ENCODE peak calls at places on chromosomes 2 and 18, in ten cellular contexts. K is body of pancreas; B is neural progenitor cell; Z is naive thymus-derived CD4-positive, alpha-beta T cell; J is left ventricle myocardium inferior; V is GM23338; C is cardiac muscle cell; X is Karpas-422; F is neuronal stem cell; G is H9. L is an unnamed sample. For H3K27me3, the result is how much of the 10 kb centered on the place peaks cover.

GRCh38 chr2:168239281-168239680 is 8.1 kb downstream of the STK39 start:
- DNase-seq in K (no peak), B (no peak), Z (no peak), J (no peak), V (no peak), C (no peak), X (no peak), F (no peak), G (no peak), L (no peak)

GRCh38 chr2:173017657-173018420 is 57.8 kb upstream of the MAP3K20 start:
- DNase-seq in K (no peak), B (no peak), Z (no peak), J (no peak), V (no peak), C (no peak), X (no peak), F (no peak), G (no peak), L (no peak)

GRCh38 chr2:20562540-20563225 is 88.2 kb downstream of the HS1BP3 start:
- DNase-seq in K (no peak), B (peak), Z (no peak), J (no peak), V (peak), C (no peak), X (peak), F (no peak), G (peak), L (no peak)

GRCh38 chr18:28086530-28087172 is 90.3 kb downstream of the CDH2 start:
- DNase-seq in K (peak), B (peak), Z (no peak), J (no peak), V (peak), C (peak), X (peak), F (peak), G (no peak), L (peak)

GRCh38 chr2:45287040-45287439 is 277.8 kb upstream of the SIX2 start:
- DNase-seq in K (no peak), B (no peak), Z (no peak), J (no peak), V (no peak), C (peak), X (no peak), F (no peak), G (no peak), L (no peak)

GRCh38 chr2:1744446-1745170 is at the start of gene PXDN:
- DNase-seq in K (no peak), B (peak), Z (no peak), J (peak), V (peak), C (peak), X (no peak), F (peak), G (peak), L (peak)

GRCh38 chr2:63856302-63856600 is 14.6 kb downstream of the UGP2 start:
- DNase-seq in K (no peak), B (no peak), Z (peak), J (no peak), V (no peak), C (no peak), X (no peak), F (no peak), G (no peak), L (no peak)

GRCh38 chr2:138823651-138824050 is 43.5 kb upstream of the NXPH2 start:
- DNase-seq in K (no peak), B (no peak), Z (no peak), J (no peak), V (peak), C (no peak), X (no peak), F (no peak), G (peak), L (no peak)

GRCh38 chr18:38709122-38709521 is 1143.5 kb upstream of the CELF4 start:
- DNase-seq in K (no peak), B (no peak), Z (no peak), J (no peak), V (no peak), C (no peak), X (no peak), F (no peak), G (no peak), L (no peak)

GRCh38 chr2:43576983-43577892 is 18.6 kb downstream of the THADA start:
- DNase-seq in K (peak), B (peak), Z (peak), J (no peak), V (peak), C (peak), X (peak), F (peak), G (no peak), L (peak)

GRCh38 chr2:201854841-201855240 is 48.5 kb downstream of the CDK15 start:
- DNase-seq in K (no peak), B (no peak), Z (no peak), J (no peak), V (no peak), C (no peak), X (no peak), F (no peak), G (no peak), L (no peak)

GRCh38 chr2:39568561-39569006 is 97.1 kb upstream of the TMEM178A start:
- DNase-seq in K (no peak), B (no peak), Z (no peak), J (no peak), V (no peak), C (peak), X (no peak), F (no peak), G (no peak), L (peak)

GRCh38 chr18:9890191-9890590 is 4.4 kb downstream of the TXNDC2 start:
- DNase-seq in K (no peak), B (no peak), Z (no peak), J (no peak), V (no peak), C (peak), X (no peak), F (no peak), G (no peak), L (no peak)

GRCh38 chr2:230929381-230930148 is 4.5 kb upstream of the GPR55 start:
- DNase-seq in K (no peak), B (no peak), Z (no peak), J (no peak), V (no peak), C (no peak), X (peak), F (no peak), G (peak), L (no peak)

GRCh38 chr2:23399674-23400261 is 14.8 kb downstream of the KLHL29 start:
- DNase-seq in K (no peak), B (no peak), Z (no peak), J (no peak), V (no peak), C (no peak), X (peak), F (no peak), G (no peak), L (no peak)

GRCh38 chr18:38940863-38941531 is 1375.4 kb upstream of the CELF4 start:
- DNase-seq in K (peak), B (no peak), Z (peak), J (no peak), V (peak), C (peak), X (peak), F (no peak), G (no peak), L (peak)

GRCh38 chr2:128623776-128624424 is 305.2 kb upstream of the HS6ST1 start:
- DNase-seq in K (peak), B (no peak), Z (no peak), J (no peak), V (no peak), C (peak), X (peak), F (no peak), G (no peak), L (peak)

GRCh38 chr18:76839395-76839794 is 17.0 kb downstream of the ZNF236 start:
- DNase-seq in K (no peak), B (no peak), Z (no peak), J (no peak), V (no peak), C (no peak), X (no peak), F (no peak), G (no peak), L (peak)

GRCh38 chr18:3566851-3567250 is 116.9 kb downstream of the TGIF1 start:
- DNase-seq in K (no peak), B (no peak), Z (no peak), J (no peak), V (no peak), C (no peak), X (no peak), F (no peak), G (no peak), L (no peak)

GRCh38 chr2:180707867-180708205 is 272.6 kb upstream of the UBE2E3 start:
- DNase-seq in K (peak), B (peak), Z (no peak), J (no peak), V (no peak), C (peak), X (no peak), F (peak), G (no peak), L (peak)

GRCh38 chr2:9630001-9630749 is 622 bp downstream of the YWHAQ start:
- DNase-seq in K (peak), B (peak), Z (peak), J (peak), V (peak), C (peak), X (peak), F (peak), G (peak), L (peak)

GRCh38 chr2:168189835-168190426 is 57.5 kb downstream of the STK39 start:
- DNase-seq in K (no peak), B (no peak), Z (no peak), J (no peak), V (no peak), C (peak), X (no peak), F (no peak), G (no peak), L (peak)

GRCh38 chr2:194003911-194004310 is 1653.1 kb upstream of the SLC39A10 start:
- DNase-seq in K (no peak), B (no peak), Z (no peak), J (no peak), V (no peak), C (no peak), X (no peak), F (no peak), G (no peak), L (no peak)

GRCh38 chr18:3426074-3426473 is 23.9 kb upstream of the TGIF1 start:
- DNase-seq in K (no peak), B (no peak), Z (no peak), J (no peak), V (no peak), C (no peak), X (no peak), F (no peak), G (no peak), L (no peak)

GRCh38 chr2:99602475-99602874 is 112.7 kb upstream of the REV1 start:
- DNase-seq in K (no peak), B (no peak), Z (no peak), J (no peak), V (no peak), C (peak), X (no peak), F (no peak), G (no peak), L (peak)

GRCh38 chr2:74457549-74458131 is 598 bp upstream of the WBP1 start:
- DNase-seq in K (peak), B (peak), Z (no peak), J (peak), V (peak), C (peak), X (peak), F (peak), G (peak), L (no peak)

GRCh38 chr18:76844742-76845477 is 22.6 kb downstream of the ZNF236 start:
- DNase-seq in K (no peak), B (no peak), Z (no peak), J (no peak), V (no peak), C (no peak), X (no peak), F (no peak), G (no peak), L (peak)

GRCh38 chr2:105141099-105141614 is 100.4 kb upstream of the GPR45 start:
- DNase-seq in K (no peak), B (no peak), Z (no peak), J (no peak), V (no peak), C (no peak), X (no peak), F (no peak), G (no peak), L (no peak)

GRCh38 chr2:105136394-105136793 is 98.5 kb downstream of the MRPS9 start:
- DNase-seq in K (no peak), B (no peak), Z (no peak), J (no peak), V (no peak), C (no peak), X (no peak), F (no peak), G (no peak), L (no peak)

GRCh38 chr2:105139556-105140236 is 101.8 kb downstream of the MRPS9 start:
- DNase-seq in K (no peak), B (no peak), Z (no peak), J (no peak), V (no peak), C (no peak), X (no peak), F (no peak), G (no peak), L (peak)

GRCh38 chr2:105140237-105140568 is 101.3 kb upstream of the GPR45 start:
- DNase-seq in K (no peak), B (no peak), Z (no peak), J (no peak), V (no peak), C (no peak), X (no peak), F (no peak), G (no peak), L (peak)

DNA sequence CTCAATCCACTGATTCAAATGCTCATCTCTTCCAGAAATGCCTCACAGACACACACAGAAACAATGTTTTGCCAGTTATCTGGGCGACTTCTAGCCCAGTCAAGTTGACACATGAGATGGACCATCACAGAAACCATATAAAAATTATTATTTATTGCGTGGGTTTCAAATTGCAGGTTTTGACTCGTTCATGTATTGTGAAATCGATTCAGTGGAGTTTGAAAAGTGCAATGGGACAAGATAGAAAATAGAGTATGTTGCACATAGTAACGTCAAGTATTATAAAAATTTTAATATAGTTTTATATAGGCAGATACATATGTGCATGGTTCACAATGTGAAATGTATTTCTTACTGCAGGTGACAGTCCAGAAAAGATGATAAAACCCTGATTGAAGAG is 100.8 kb downstream of the MRPS9 start:
- DNase-seq in K (no peak), B (no peak), Z (no peak), J (no peak), V (no peak), C (no peak), X (no peak), F (no peak), G (no peak), L (no peak)
- H3K27me3 ChIP-seq in K (under half), B (under half), Z (under half), J (half or more), V (under half), C (under half), X (under half), F (under half), G (under half), L (under half)

DNA sequence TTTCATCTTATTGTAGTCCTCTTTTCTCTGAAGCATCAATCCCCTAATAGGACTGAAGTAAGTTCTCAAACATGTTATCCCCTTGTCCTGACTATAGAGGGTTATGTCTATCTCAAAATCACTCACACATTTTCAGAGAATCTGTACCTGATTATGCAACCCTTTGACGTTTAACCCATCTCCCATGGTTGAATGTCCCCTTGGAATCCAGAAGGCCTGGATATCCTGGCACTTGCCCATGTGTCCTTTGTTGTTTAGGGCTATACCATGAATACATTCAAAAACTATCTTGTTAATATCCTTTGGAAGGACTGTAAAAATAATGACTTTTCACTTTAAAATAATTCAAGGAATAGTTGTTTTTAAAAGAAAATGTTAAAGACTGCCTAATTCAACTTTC is 66.3 kb upstream of the PSMD14 start:
- DNase-seq in K (no peak), B (no peak), Z (no peak), J (no peak), V (no peak), C (no peak), X (no peak), F (no peak), G (no peak), L (no peak)
- H3K27me3 ChIP-seq in K (under half), B (under half), Z (under half), J (under half), V (half or more), C (under half), X (under half), F (under half), G (under half), L (under half)

DNA sequence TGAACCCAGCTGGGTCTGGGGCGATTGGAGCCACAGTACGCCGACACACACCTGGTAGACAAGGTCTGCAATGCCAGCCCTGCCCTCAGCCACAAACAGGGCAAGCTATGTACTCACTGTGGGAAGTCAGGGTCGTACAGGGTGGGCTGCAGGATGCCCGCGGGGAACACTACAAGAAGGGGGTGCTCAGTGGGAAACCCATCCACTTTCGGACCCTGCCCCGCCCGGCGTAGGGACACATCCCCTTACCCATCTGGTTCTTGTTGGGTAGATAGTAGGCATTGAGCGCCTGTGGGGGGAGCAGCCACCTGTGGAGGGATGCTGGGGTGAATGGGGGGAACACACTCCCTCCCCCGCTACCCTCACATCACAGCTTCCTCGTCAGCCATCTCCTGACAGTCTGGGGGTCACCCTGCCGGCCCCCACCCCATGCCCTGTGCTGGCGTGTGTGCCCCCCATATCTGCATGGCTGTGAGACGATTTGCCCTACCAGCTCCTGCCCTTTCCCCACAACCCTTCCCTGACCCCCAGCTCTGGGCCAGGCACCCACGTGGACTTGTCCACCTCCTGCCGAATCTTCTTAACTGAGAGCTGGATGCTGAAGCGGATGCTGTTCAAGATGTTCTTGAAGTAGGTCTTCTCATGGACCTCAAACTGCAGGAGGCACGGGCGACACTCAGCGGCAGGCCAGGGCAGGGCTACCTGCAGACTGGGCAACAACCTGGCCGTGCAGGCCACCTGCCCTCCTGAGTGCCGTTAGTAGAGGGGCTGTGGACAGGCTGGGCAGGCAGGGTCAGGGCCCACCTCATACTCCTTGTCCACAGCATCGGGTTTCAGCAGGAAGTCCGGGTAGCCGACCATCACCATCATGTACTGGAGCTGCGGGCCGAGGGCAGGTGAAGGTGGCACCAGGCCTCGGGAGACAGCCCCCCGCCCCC is 5.1 kb downstream of the ECEL1 start:
- DNase-seq in K (no peak), B (no peak), Z (no peak), J (peak), V (no peak), C (no peak), X (no peak), F (no peak), G (peak), L (no peak)
- H3K27me3 ChIP-seq in K (under half), B (half or more), Z (under half), J (half or more), V (under half), C (half or more), X (under half), F (half or more), G (under half), L (under half)

DNA sequence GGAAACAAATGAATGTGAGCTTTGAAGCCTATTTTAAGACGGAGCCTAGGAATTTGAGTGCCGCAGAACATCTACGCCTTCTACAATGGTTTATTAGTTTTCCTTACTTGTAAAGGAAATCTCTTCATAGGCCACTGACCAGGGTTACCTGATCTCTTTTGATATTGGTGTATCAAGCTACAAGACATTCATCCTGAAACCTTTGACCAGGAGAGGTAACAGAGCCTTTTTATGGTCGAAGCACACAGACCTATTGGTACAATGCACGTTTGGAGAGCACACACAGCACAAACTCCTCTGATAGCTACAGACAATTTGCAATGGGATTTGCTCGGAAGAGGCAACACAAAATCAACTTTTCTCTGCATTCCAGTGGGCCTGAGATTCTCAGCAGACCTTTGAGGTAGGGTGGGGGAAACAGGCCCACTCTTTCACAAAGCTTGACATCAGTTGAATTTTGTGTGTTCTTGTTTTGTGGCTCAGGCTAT is 12.8 kb downstream of the MYCN start:
- DNase-seq in K (no peak), B (no peak), Z (no peak), J (no peak), V (no peak), C (no peak), X (no peak), F (no peak), G (no peak), L (no peak)
- H3K27me3 ChIP-seq in K (under half), B (under half), Z (under half), J (under half), V (under half), C (under half), X (under half), F (under half), G (under half), L (under half)

GRCh38 chr2:110790907-110791306 is 58.5 kb downstream of the ACOXL start:
- DNase-seq in K (no peak), B (no peak), Z (no peak), J (no peak), V (no peak), C (no peak), X (no peak), F (no peak), G (no peak), L (no peak)
- H3K27me3 ChIP-seq in K (under half), B (under half), Z (under half), J (under half), V (under half), C (under half), X (under half), F (under half), G (under half), L (under half)

DNA sequence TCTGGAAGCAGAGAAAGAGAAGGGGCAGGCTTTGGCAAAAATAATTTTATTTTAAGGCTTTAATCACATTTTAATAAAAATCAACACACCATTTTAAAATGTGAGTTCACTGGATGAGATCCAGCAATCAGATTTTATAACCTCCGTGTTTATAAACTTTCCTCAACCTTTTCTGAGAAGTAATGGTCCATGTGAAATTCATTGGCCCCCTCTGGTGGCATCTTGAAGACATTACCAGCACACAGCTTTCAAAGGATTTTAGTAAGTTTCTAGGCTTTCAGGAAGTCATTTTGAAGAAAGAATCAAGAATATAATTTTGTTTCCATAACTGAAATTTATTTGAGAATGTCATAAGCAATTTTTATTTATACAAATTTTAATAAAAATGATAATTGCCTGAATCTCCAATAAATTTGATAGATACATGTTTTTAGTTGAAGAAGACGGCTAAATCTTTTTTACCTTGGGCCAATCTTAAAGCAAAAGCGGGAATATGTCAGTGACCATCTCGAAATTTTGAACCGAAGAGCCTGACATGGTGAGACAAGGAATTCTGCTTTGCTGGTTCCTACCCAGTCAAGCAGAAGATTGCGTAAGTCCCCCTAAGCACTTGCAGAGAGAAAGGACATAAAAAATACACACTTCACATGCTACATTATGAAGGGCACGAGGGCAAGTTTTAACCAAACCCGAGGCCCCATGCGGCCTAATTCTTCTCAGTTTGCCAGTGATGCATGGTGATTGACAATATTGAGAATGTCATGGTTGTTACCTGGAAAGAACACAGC is 128.4 kb upstream of the CBLN2 start:
- DNase-seq in K (peak), B (peak), Z (peak), J (no peak), V (peak), C (peak), X (peak), F (peak), G (no peak), L (peak)
- H3K27me3 ChIP-seq in K (under half), B (under half), Z (under half), J (under half), V (under half), C (under half), X (under half), F (under half), G (under half), L (under half)

L was measured in fibroblast of lung.